ENCODE peak calls at places on chromosomes 13 and 19, in four cellular contexts. B is K562, Y is HepG2, N is GM12878. K is an unnamed sample.

GRCh38 chr19:46944918-46945628 is 74.6 kb upstream of the NPAS1 start:
- DNase-seq in B (no peak), Y (no peak), N (no peak), K (peak)

GRCh38 chr19:14149509-14149994 is 13.2 kb upstream of the ASF1B start:
- DNase-seq in B (no peak), Y (no peak), N (no peak), K (no peak)

GRCh38 chr19:15251010-15251748 is 18.9 kb upstream of the EPHX3 start:
- DNase-seq in B (no peak), Y (no peak), N (no peak), K (no peak)

GRCh38 chr19:3210347-3211017 is 14.0 kb upstream of the CELF5 start:
- DNase-seq in B (peak), Y (peak), N (no peak), K (peak)

GRCh38 chr19:13849991-13850909 is 26.7 kb upstream of the NANOS3 start:
- DNase-seq in B (peak), Y (peak), N (no peak), K (peak)

GRCh38 chr13:35388456-35388855 is 88.0 kb downstream of the MAB21L1 start:
- DNase-seq in B (no peak), Y (no peak), N (no peak), K (no peak)

GRCh38 chr13:90360785-90361184 is 986.7 kb upstream of the MIR17HG start:
- DNase-seq in B (no peak), Y (no peak), N (no peak), K (no peak)

GRCh38 chr13:38366954-38367645 is 17.4 kb downstream of the UFM1 start:
- DNase-seq in B (no peak), Y (no peak), N (no peak), K (no peak)

GRCh38 chr19:29552454-29553280 is 26.9 kb downstream of the VSTM2B start:
- DNase-seq in B (no peak), Y (no peak), N (peak), K (no peak)

DNA sequence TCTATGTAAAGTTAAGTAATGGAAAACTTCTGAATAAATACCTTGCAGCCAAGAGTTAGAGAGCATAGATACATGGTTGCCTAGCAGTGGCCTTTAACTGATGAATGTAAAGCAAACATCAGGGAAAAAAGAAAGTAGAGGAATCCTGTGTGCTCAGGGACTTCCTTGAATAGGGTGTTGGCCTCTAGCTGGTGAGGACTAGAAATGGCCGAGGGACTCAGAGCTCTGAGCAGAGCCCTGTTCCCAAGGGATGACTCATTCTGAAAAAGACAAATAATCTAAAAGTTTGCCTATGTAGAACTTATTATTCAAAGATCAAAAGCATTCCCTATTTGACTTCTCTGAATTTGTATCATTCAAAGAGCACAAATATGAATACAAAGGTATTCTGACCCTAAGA is 135.7 kb downstream of the MIPEP start:
- DNase-seq in B (no peak), Y (peak), N (no peak), K (no peak)
- TF ChIP-seq TCF7 in B (no peak), Y (no peak), N (peak), K (no peak)

DNA sequence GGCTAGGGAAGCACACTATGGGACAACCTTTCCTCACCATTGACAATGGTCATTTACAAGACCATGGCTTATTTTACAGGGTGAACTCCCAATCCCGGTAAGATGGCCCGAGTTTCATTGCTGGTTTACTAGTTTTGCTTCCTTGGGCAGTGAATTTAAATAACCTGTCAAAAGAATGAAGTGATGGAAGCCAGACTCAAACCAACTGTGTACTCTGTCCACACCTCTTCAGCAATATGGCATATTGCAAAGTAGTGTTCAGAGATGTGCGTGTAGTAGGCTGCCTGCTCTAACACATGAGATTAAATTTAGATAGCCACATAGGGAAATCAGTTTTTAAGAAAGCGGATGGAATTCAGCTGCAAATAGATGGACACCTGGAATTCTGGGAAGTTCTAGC is 58.4 kb upstream of the USPL1 start:
- DNase-seq in B (no peak), Y (no peak), N (no peak), K (no peak)
- TF ChIP-seq ESRRA in B (no peak), Y (no peak), N (no peak), K (no peak)

GRCh38 chr13:40672310-40673060 is 6.0 kb upstream of the FOXO1 start:
- DNase-seq in B (peak), Y (peak), N (no peak), K (no peak)
- TF ChIP-seq TCF7 in B (no peak), Y (no peak), N (no peak), K (no peak)

GRCh38 chr13:46747031-46747820 is 49.7 kb downstream of the ESD start:
- DNase-seq in B (no peak), Y (peak), N (no peak), K (no peak)
- TF ChIP-seq ESRRA in B (no peak), Y (no peak), N (no peak), K (no peak)

K was measured in WTC11.